ENCODE peak calls at places on chromosome 20, in five cellular contexts. One of them, this sample, is unnamed.

GRCh38 chr20:53316221-53316937 is 277.3 kb downstream of the ZNF217 start:
- DNase-seq in GM12865: no peak
- DNase-seq in stimulated activated naive CD8-positive, alpha-beta T cell treated with anti-CD3 and anti-CD28 coated beads, Interleukin-15, Interleukin-2, amounts not matched to agents 100 U/mL and 50 U/mL, for 24 hours: no peak
- DNase-seq in HEK293T: no peak
- DNase-seq in iris pigment epithelial cell: no peak
- DNase-seq in this sample: no peak

GRCh38 chr20:6851136-6851535 is 83.7 kb downstream of the BMP2 start:
- DNase-seq in stimulated activated naive CD8-positive, alpha-beta T cell treated with anti-CD3 and anti-CD28 coated beads, Interleukin-15, Interleukin-2, amounts not matched to agents 100 U/mL and 50 U/mL, for 24 hours: no peak
- DNase-seq in HEK293T: no peak
- DNase-seq in GM12865: no peak
- DNase-seq in iris pigment epithelial cell: no peak
- DNase-seq in this sample: no peak

GRCh38 chr20:41078329-41078728 is 49.7 kb downstream of the TOP1 start:
- DNase-seq in iris pigment epithelial cell: peak; percentile 68
- DNase-seq in GM12865: peak; percentile 44
- DNase-seq in stimulated activated naive CD8-positive, alpha-beta T cell treated with anti-CD3 and anti-CD28 coated beads, Interleukin-15, Interleukin-2, amounts not matched to agents 100 U/mL and 50 U/mL, for 24 hours: no peak
- DNase-seq in HEK293T: no peak
- DNase-seq in this sample: no peak

GRCh38 chr20:22836877-22837276 is 198.2 kb upstream of the SSTR4 start:
- DNase-seq in iris pigment epithelial cell: peak; percentile 59
- DNase-seq in stimulated activated naive CD8-positive, alpha-beta T cell treated with anti-CD3 and anti-CD28 coated beads, Interleukin-15, Interleukin-2, amounts not matched to agents 100 U/mL and 50 U/mL, for 24 hours: no peak
- DNase-seq in GM12865: no peak
- DNase-seq in HEK293T: no peak
- DNase-seq in this sample: no peak

GRCh38 chr20:63206878-63207277 is 9.1 kb downstream of the YTHDF1 start:
- DNase-seq in iris pigment epithelial cell: peak; percentile 55
- DNase-seq in HEK293T: no peak
- DNase-seq in stimulated activated naive CD8-positive, alpha-beta T cell treated with anti-CD3 and anti-CD28 coated beads, Interleukin-15, Interleukin-2, amounts not matched to agents 100 U/mL and 50 U/mL, for 24 hours: no peak
- DNase-seq in GM12865: no peak
- DNase-seq in this sample: no peak

GRCh38 chr20:44039741-44040140 is 125.1 kb downstream of the TOX2 start:
- DNase-seq in HEK293T: no peak
- DNase-seq in iris pigment epithelial cell: no peak
- DNase-seq in GM12865: no peak
- DNase-seq in stimulated activated naive CD8-positive, alpha-beta T cell treated with anti-CD3 and anti-CD28 coated beads, Interleukin-15, Interleukin-2, amounts not matched to agents 100 U/mL and 50 U/mL, for 24 hours: peak; percentile 1
- DNase-seq in this sample: no peak

GRCh38 chr20:36642136-36642535 is 3.9 kb downstream of the SLA2 start:
- DNase-seq in iris pigment epithelial cell: no peak
- DNase-seq in HEK293T: no peak
- DNase-seq in GM12865: no peak
- DNase-seq in stimulated activated naive CD8-positive, alpha-beta T cell treated with anti-CD3 and anti-CD28 coated beads, Interleukin-15, Interleukin-2, amounts not matched to agents 100 U/mL and 50 U/mL, for 24 hours: no peak
- DNase-seq in this sample: no peak

GRCh38 chr20:25987073-25987927 is 290.6 kb upstream of the ZNF337 start:
- DNase-seq in iris pigment epithelial cell: no peak
- DNase-seq in GM12865: peak; percentile 57
- DNase-seq in HEK293T: no peak
- DNase-seq in stimulated activated naive CD8-positive, alpha-beta T cell treated with anti-CD3 and anti-CD28 coated beads, Interleukin-15, Interleukin-2, amounts not matched to agents 100 U/mL and 50 U/mL, for 24 hours: peak; percentile 62
- DNase-seq in this sample: peak; percentile 46